ENCODE peak calls at places on chromosomes 2 and 18, in six cellular contexts. K is mucosa of descending colon, H is Panc1, S is HFF-Myc, Y is tibial artery, V is uterus. I is an unnamed sample.

GRCh38 chr2:145751634-145752033 is 1231.7 kb upstream of the ZEB2 start:
- DNase-seq in Y (no peak), H (no peak), S (no peak), K (no peak), V (no peak), I (no peak)

GRCh38 chr18:63994783-63995399 is 25.0 kb downstream of the SERPINB8 start:
- DNase-seq in H (no peak), K (peak), V (no peak), S (peak), Y (no peak), I (peak)

GRCh38 chr18:14928396-14928795 is 180.4 kb downstream of the ANKRD30B start:
- DNase-seq in V (no peak), H (no peak), Y (no peak), S (no peak), K (no peak), I (no peak)

GRCh38 chr2:191247381-191248057 is 2.3 kb downstream of the MYO1B start:
- DNase-seq in S (peak), H (no peak), K (peak), Y (no peak), V (peak), I (no peak)

GRCh38 chr2:216392945-216393840 is 19.1 kb upstream of the SMARCAL1 start:
- DNase-seq in H (no peak), Y (no peak), S (no peak), K (no peak), V (no peak), I (no peak)

GRCh38 chr2:144836635-144837350 is 316.9 kb upstream of the ZEB2 start:
- DNase-seq in Y (no peak), H (no peak), V (no peak), K (no peak), S (no peak), I (no peak)

GRCh38 chr2:15687243-15687642 is 95.6 kb downstream of the DDX1 start:
- DNase-seq in K (no peak), H (no peak), S (no peak), V (no peak), Y (no peak), I (no peak)

GRCh38 chr2:44886409-44886808 is 55.1 kb upstream of the SIX3 start:
- DNase-seq in S (no peak), H (no peak), K (no peak), V (no peak), Y (no peak), I (no peak)

GRCh38 chr2:41024806-41025205 is 572.9 kb upstream of the SLC8A1 start:
- DNase-seq in K (no peak), H (no peak), S (no peak), V (no peak), Y (no peak), I (no peak)

GRCh38 chr2:95004702-95005101 is 20.8 kb upstream of the MAL start:
- DNase-seq in H (no peak), S (no peak), Y (no peak), K (no peak), V (no peak), I (no peak)

GRCh38 chr18:62426191-62426488 is 96.7 kb upstream of the ZCCHC2 start:
- DNase-seq in V (no peak), Y (no peak), H (no peak), K (no peak), S (no peak), I (no peak)

GRCh38 chr2:102514061-102514785 is 41.2 kb downstream of the SLC9A4 start:
- DNase-seq in H (no peak), V (no peak), Y (no peak), S (peak), K (no peak), I (no peak)

GRCh38 chr2:216445489-216445888 is 33.2 kb downstream of the SMARCAL1 start:
- DNase-seq in S (no peak), H (no peak), Y (no peak), V (no peak), K (no peak), I (no peak)

GRCh38 chr2:198913394-198914152 is 544.2 kb downstream of the SATB2 start:
- DNase-seq in K (no peak), V (no peak), S (no peak), H (no peak), Y (no peak), I (no peak)

DNA sequence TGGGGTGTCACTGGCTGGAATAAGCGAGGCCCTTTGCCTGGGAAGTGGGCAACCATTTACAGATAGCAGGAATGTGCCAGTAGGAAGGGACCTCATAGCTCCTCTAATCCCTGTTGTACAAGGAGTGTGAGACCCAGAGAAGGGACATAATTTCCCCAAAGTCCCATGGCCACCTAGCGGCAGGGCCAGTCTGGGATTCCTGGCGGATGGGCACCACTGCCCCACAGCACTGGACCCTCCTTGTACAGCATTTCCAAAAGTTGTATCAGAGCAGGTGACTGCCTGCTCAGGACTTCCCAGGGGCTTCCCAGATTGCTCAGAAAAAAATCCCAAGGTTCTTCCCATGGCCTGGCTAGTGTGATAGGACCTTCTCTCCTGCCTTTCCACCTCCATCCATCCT is 185.8 kb downstream of the GLI2 start:
- DNase-seq in V (no peak), S (no peak), H (no peak), Y (no peak), K (no peak), I (no peak)
- TF ChIP-seq CTCF in V (no peak), S (no peak), H (no peak), Y (no peak), K (no peak), I (no peak)

GRCh38 chr2:142734770-142735169 is 142.7 kb upstream of the KYNU start:
- DNase-seq in K (no peak), Y (no peak), V (no peak), H (no peak), S (no peak), I (no peak)

GRCh38 chr2:142734231-142734630 is 143.2 kb upstream of the KYNU start:
- DNase-seq in K (no peak), H (no peak), V (no peak), Y (no peak), S (no peak), I (no peak)
- TF ChIP-seq CTCF in K (no peak), H (no peak), V (no peak), Y (no peak), S (no peak), I (peak)

DNA sequence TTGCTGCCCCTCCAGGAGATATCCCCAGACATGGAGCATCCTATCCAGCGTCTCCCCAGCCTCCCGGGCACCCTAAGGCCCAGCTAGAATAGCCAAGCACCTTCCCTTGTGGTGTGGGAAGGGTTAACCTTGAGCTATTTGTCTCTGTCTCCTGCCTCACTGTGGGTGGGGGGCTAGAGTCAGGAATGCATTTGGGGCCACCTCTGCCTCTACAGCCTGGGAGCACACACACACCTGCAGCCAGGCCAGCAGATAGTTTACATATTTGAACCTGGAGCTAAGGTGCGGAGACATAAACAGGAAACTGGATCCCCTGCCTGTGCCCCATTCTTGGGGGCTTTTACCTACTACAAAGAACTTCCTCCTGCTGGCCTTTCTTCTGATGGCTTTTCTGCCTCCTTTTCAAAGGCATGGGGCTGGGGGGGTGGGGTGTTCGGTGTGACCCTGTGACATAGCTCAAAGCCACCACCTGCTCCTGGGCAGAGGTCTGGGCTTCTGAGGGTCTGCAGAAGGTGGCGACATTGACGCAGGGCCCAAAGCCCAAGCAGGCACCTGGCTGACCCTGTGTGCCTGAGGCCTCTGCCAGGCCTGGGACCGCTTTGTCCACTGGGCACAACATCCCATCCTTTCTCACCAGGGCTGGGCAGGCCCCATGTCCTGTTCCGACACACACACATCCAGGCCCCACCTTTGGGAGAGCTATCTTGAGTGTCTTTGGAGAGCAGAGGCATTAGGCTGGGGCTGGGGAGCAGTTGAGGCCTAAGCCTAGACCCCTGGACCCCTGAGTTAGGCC is 34.2 kb downstream of the EMX1 start:
- DNase-seq in V (no peak), K (no peak), Y (no peak), S (no peak), H (no peak), I (no peak)
- TF ChIP-seq CTCF in V (no peak), K (no peak), Y (no peak), S (no peak), H (no peak), I (no peak)

DNA sequence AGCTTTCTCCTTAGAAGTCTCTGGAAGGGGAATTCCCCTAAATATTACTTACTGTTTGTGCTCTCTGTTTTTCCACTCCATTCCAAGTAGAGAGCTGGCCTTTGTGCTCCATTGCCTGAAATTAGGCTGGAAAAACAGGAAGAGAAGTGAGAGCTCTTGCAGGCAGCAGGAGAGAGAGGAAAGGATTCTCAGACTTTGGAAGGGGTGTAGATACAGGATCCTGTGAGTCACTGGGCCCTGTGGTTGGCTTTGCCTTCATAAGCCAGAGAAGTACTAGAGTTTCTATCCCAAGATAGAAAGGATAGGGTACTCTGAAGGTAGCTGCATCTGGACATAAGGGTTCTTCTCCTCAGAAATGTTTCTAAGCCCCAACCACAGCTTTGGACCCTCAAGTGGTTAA is 188.9 kb downstream of the CMPK2 start:
- DNase-seq in K (no peak), H (no peak), Y (no peak), V (no peak), S (no peak), I (no peak)
- TF ChIP-seq CTCF in K (no peak), H (no peak), Y (no peak), V (no peak), S (no peak), I (no peak)

GRCh38 chr2:173017657-173018420 is 57.8 kb upstream of the MAP3K20 start:
- DNase-seq in K (no peak), S (no peak), V (no peak), H (no peak), Y (no peak), I (no peak)

GRCh38 chr2:173016451-173016850 is 59.2 kb upstream of the MAP3K20 start:
- DNase-seq in H (no peak), K (no peak), S (no peak), V (no peak), Y (no peak), I (no peak)

GRCh38 chr2:173027181-173028128 is 48.2 kb upstream of the MAP3K20 start:
- DNase-seq in V (peak), Y (peak), H (peak), K (peak), S (peak), I (peak)

GRCh38 chr2:173023718-173024117 is 51.9 kb upstream of the MAP3K20 start:
- DNase-seq in Y (no peak), V (no peak), H (no peak), K (no peak), S (no peak), I (no peak)

DNA sequence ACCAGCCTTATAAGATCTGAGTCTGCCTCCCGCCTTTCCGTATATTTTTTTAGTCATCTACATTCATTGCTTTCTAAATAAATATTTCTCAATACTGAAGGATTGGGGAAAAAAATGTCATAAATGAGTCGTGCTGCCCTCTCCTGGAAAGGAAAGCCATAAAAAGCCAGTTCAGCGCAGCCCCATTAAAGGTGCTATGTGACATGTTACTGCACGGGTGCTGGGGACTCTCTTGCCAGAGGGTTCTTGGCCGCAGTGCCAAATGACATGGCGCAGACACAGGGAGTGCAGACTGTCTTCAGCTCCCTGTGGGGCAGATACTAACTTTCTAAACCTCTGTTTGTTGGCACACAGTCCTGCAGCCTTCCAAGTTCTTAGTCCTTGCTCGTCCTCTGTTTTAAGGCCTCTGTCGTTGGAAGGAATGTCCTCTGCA is 53.7 kb upstream of the MAP3K20 start:
- DNase-seq in V (no peak), Y (no peak), K (no peak), S (no peak), H (no peak), I (no peak)
- TF ChIP-seq CTCF in V (no peak), Y (no peak), K (no peak), S (peak), H (peak), I (peak)

GRCh38 chr2:100820346-100821254 is 661 bp downstream of the NPAS2 start:
- DNase-seq in H (no peak), Y (no peak), K (peak), S (no peak), V (no peak), I (no peak)
- TF ChIP-seq CTCF in H (no peak), Y (no peak), K (no peak), S (no peak), V (no peak), I (no peak)

DNA sequence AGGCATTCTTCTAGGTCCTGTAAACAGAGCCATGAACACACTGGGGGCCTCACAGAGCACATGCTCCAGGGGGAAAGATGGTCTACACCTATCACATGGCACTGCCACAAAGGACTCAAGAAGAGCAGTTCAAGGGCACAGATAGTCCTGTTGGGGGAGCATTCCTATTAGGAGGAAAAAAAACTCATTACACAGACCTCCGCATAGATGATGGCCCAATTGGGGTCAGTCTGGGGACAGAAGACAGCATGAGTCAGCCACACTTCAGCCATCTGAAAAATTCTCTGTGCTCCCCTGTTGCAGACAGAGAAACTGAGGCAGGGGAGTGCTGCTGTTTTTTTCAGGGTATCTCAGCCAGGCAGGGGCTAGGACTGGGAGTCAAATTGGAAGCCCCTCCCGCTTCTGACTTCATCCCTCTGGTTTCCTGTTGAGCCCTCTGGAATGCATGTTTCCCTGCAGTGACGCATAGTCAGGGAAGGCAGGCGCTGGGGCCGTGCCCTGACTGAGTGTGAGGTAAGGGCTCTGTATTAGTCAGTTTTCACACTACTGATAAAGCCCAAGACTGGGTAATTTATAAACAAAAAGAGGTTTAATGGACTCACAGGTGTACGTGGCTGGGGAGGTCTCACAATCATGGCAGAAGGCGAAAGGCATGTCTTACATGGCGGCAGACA is 67.9 kb downstream of the RHOB start:
- DNase-seq in H (no peak), S (peak), K (no peak), V (peak), Y (peak), I (no peak)
- TF ChIP-seq CTCF in H (no peak), S (no peak), K (no peak), V (no peak), Y (no peak), I (no peak)

GRCh38 chr2:83233284-83233683 is 1225.8 kb downstream of the SUCLG1 start:
- DNase-seq in H (no peak), V (no peak), K (no peak), Y (no peak), S (no peak), I (no peak)
- TF ChIP-seq CTCF in H (no peak), V (no peak), K (no peak), Y (no peak), S (no peak), I (no peak)

GRCh38 chr2:194545978-194546377 is 1111.0 kb upstream of the SLC39A10 start:
- DNase-seq in V (no peak), K (no peak), Y (no peak), H (no peak), S (no peak), I (no peak)
- TF ChIP-seq CTCF in V (no peak), K (no peak), Y (no peak), H (peak), S (no peak), I (peak)

GRCh38 chr2:127640082-127641072 is 5.6 kb upstream of the GPR17 start:
- DNase-seq in S (no peak), V (no peak), Y (no peak), H (no peak), K (no peak), I (no peak)
- TF ChIP-seq CTCF in S (peak), V (no peak), Y (no peak), H (no peak), K (no peak), I (peak)

I was measured in osteocyte.